ENCODE peak calls at places on chromosome 19, in five cellular contexts. K is left ventricle myocardium inferior, M is PC-3, Y is Peyer's patch, D is transverse colon. I is an unnamed sample.

GRCh38 chr19:55353803-55354697 is 469 bp downstream of the COX6B2 start:
- DNase-seq in K (peak; percentile 65), M (peak; percentile 65), Y (peak; percentile 55), D (peak; percentile 86), I (no peak)

GRCh38 chr19:41541990-41542584 is 33.9 kb upstream of the CEACAM21 start:
- DNase-seq in K (peak; percentile 56), M (peak; percentile 59), Y (peak; percentile 81), D (peak; percentile 74), I (no peak)

GRCh38 chr19:11832253-11832912 is 16.1 kb upstream of the ZNF439 start:
- DNase-seq in K (no peak), M (no peak), Y (no peak), D (no peak), I (no peak)

GRCh38 chr19:45547965-45548609 is 36.5 kb downstream of the OPA3 start:
- DNase-seq in K (no peak), M (peak; percentile 96), Y (no peak), D (peak; percentile 85), I (peak; percentile 86)

GRCh38 chr19:14699641-14700040 is 9.8 kb downstream of the ZNF333 start:
- DNase-seq in K (no peak), M (no peak), Y (no peak), D (no peak), I (no peak)

GRCh38 chr19:54100560-54100959 is at the start of gene OSCAR:
- DNase-seq in K (no peak), M (no peak), Y (no peak), D (no peak), I (no peak)

GRCh38 chr19:45195764-45196163 is 17.2 kb downstream of the BLOC1S3 start:
- DNase-seq in K (no peak), M (peak; percentile 76), Y (no peak), D (no peak), I (no peak)

GRCh38 chr19:48868196-48868886 is at the start of gene PLEKHA4:
- DNase-seq in K (peak; percentile 86), M (no peak), Y (no peak), D (peak; percentile 49), I (peak; percentile 55)

GRCh38 chr19:18294467-18294864 is 13.0 kb upstream of the JUND start:
- DNase-seq in K (no peak), M (peak; percentile 61), Y (peak; percentile 86), D (peak; percentile 69), I (no peak)

GRCh38 chr19:39078436-39079200 is 5.5 kb upstream of the ACP7 start:
- DNase-seq in K (no peak), M (peak; percentile 95), Y (no peak), D (no peak), I (peak; percentile 97)

GRCh38 chr19:7224205-7224833 is 69.9 kb downstream of the INSR start:
- DNase-seq in K (no peak), M (peak; percentile 16), Y (no peak), D (peak; percentile 70), I (no peak)

GRCh38 chr19:56155124-56155687 is 14.1 kb downstream of the ZNF444 start:
- DNase-seq in K (no peak), M (no peak), Y (no peak), D (peak; percentile 33), I (no peak)

GRCh38 chr19:18499055-18499775 is 22.7 kb downstream of the ELL start:
- DNase-seq in K (no peak), M (no peak), Y (no peak), D (no peak), I (no peak)

GRCh38 chr19:45150731-45151725 is 9.8 kb downstream of the NKPD1 start:
- DNase-seq in K (no peak), M (peak; percentile 14), Y (no peak), D (no peak), I (no peak)

GRCh38 chr19:40960062-40960685 is 30.9 kb upstream of the CYP2B6 start:
- DNase-seq in K (no peak), M (peak; percentile 25), Y (no peak), D (peak; percentile 12), I (no peak)

GRCh38 chr19:31880283-31880682 is 465.1 kb upstream of the ZNF507 start:
- DNase-seq in K (peak; percentile 19), M (no peak), Y (no peak), D (no peak), I (no peak)

GRCh38 chr19:16338470-16339360 is 14.1 kb downstream of the KLF2 start:
- DNase-seq in K (no peak), M (peak; percentile 91), Y (peak; percentile 71), D (peak; percentile 40), I (peak; percentile 98)

GRCh38 chr19:1421218-1421957 is 14.0 kb downstream of the DAZAP1 start:
- DNase-seq in K (no peak), M (no peak), Y (no peak), D (no peak), I (no peak)
- H3K4me1 ChIP-seq in K (peaks cover 41% of the 10 kb centered on the region), M (peaks cover 4% of the 10 kb centered on the region), Y (peaks cover 1% of the 10 kb centered on the region), D (peaks cover 18% of the 10 kb centered on the region), I (no peaks in the 10 kb centered on the region)

DNA sequence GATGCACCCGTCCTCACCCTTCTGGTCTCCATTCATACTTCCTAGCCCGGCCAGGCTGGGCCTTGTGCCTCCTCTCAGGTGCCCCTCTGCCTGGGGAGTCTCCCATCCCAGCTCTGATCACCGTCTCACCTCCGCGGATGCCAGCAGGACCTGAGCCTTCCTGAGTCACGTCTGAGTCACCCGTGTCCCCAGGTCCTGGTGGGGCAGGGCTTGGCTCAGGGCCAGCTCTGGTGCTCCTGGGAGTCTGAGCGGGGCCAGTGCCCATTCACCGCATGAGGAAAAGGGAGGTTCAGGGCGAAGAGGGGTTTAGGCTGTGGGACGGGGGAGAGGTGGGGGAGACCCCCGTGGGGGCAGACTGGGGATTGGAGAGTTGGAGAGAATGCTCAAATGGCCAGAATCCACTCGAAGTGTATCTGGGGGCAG is 593 bp downstream of the ATP8B3 start:
- DNase-seq in K (peak; percentile 41), M (peak; percentile 95), Y (peak; percentile 29), D (peak; percentile 82), I (peak; percentile 88)
- H3K4me3 ChIP-seq in K (peak overlapping the region; percentile 71), M (peak overlapping the region; percentile 67), Y (peak overlapping the region; percentile 58), D (peak overlapping the region; percentile 42), I (peak overlapping the region; percentile 58)

GRCh38 chr19:5935473-5936307 is 21.6 kb downstream of the CAPS start:
- DNase-seq in K (no peak), M (no peak), Y (no peak), D (no peak), I (no peak)
- H3K27me3 ChIP-seq in K (no peaks in the 10 kb centered on the region), M (no peaks in the 10 kb centered on the region), Y (no peaks in the 10 kb centered on the region), D (no peaks in the 10 kb centered on the region), I (no peaks in the 10 kb centered on the region)

DNA sequence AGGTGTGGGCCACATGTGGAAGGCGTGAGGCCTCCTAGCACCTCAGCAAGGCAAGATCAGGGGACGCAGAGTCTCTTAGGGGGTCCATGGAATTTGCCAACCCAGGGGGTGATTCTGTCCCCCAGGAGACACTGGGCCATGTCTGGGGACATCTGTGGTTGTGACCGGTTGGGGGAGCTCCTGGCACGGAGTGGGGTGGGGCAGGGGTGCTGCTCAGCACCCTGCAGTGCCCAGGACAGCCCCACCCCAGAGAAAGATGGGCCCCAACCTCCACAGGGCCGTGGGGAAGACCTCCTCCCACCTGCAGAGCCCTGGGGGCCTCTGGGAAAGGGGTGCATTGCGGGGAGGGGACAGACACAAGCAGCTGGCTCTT is 4.0 kb downstream of the MKNK2 start:
- DNase-seq in K (no peak), M (no peak), Y (no peak), D (no peak), I (no peak)
- H3K4me1 ChIP-seq in K (peaks cover 96% of the 10 kb centered on the region), M (peaks cover 31% of the 10 kb centered on the region), Y (peaks cover 66% of the 10 kb centered on the region), D (peaks cover 74% of the 10 kb centered on the region), I (peaks cover 40% of the 10 kb centered on the region)

DNA sequence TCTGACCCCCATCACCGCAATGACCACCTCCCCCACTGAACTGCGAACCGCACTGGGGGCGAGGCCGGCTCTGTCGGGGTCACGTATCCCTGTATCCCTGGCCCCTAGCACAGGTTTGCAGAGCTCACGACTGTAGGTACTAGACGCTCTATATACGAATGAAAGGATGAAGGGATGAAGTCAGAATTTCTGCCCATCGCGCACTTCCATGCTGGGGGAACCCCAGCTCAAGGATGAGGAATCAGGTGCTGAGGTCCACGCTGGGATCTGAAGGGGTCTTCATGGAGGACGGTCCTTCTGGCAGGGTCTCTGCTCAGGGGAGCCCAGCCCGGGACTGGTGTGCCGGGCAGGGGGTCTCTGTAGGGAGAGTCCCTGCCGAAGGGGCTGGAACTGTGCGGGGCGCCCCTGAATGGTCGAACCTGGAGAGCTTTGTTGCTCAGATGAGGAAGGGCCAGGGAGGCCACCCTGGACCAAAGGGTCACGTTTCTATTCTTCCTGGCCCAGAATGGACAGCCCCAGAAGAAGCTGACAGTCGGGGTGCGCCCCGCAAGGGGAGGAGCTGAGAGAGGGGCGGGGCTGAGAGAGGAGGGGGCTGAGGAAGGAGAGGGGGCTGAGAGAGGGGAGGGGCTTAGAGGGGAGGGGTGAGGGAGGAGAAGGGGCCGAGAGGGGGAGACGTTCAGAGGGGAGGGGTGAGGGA is 37.9 kb upstream of the SEMA6B start:
- DNase-seq in K (no peak), M (no peak), Y (no peak), D (no peak), I (no peak)
- H3K4me3 ChIP-seq in K (peak overlapping the region; percentile 39), M (peak overlapping the region; percentile 21), Y (no peak overlapping the region), D (no peak overlapping the region), I (no peak overlapping the region)

GRCh38 chr19:29520390-29520789 is 5.4 kb upstream of the VSTM2B start:
- DNase-seq in K (no peak), M (no peak), Y (no peak), D (no peak), I (no peak)

GRCh38 chr19:29519931-29520330 is 5.9 kb upstream of the VSTM2B start:
- DNase-seq in K (no peak), M (no peak), Y (no peak), D (no peak), I (no peak)

GRCh38 chr19:29523568-29523967 is 2.2 kb upstream of the VSTM2B start:
- DNase-seq in K (no peak), M (no peak), Y (no peak), D (no peak), I (no peak)

GRCh38 chr19:29519146-29519545 is 6.6 kb upstream of the VSTM2B start:
- DNase-seq in K (no peak), M (no peak), Y (no peak), D (no peak), I (no peak)

GRCh38 chr19:29521291-29522075 is 4.3 kb upstream of the VSTM2B start:
- DNase-seq in K (no peak), M (no peak), Y (no peak), D (no peak), I (no peak)
- H3K27me3 ChIP-seq in K (peaks cover 99% of the 10 kb centered on the region), M (peaks cover 20% of the 10 kb centered on the region), Y (peaks cover 14% of the 10 kb centered on the region), D (peaks cover 43% of the 10 kb centered on the region), I (peaks cover 25% of the 10 kb centered on the region)